ENCODE peak calls at places on chromosomes 6 and 20, in seven cellular contexts. One of them, this sample, is unnamed.

GRCh38 chr6:166307082-166307980 is 861 bp downstream of the PRR18 start:
- DNase-seq in posterior cingulate gyrus: no peak
- DNase-seq in aorta: no peak
- DNase-seq in mucosa of gallbladder: no peak
- DNase-seq in NCI-H1092 treated with DMSO at 0.1 percent for 48 hours: peak
- DNase-seq in stimulated activated CD4-positive, alpha-beta T cell treated with anti-CD3 and anti-CD28 coated beads, Interleukin-15, amount 100 ng/mL, for 24 hours: peak
- DNase-seq in H54: no peak
- DNase-seq in this sample: peak

GRCh38 chr6:89035252-89036106 is 45.1 kb upstream of the PNRC1 start:
- DNase-seq in posterior cingulate gyrus: peak
- DNase-seq in aorta: peak
- DNase-seq in mucosa of gallbladder: peak
- DNase-seq in NCI-H1092 treated with DMSO at 0.1 percent for 48 hours: no peak
- DNase-seq in stimulated activated CD4-positive, alpha-beta T cell treated with anti-CD3 and anti-CD28 coated beads, Interleukin-15, amount 100 ng/mL, for 24 hours: no peak
- DNase-seq in H54: peak
- DNase-seq in this sample: peak

GRCh38 chr20:57282691-57283361 is 16.4 kb upstream of the BMP7 start:
- DNase-seq in posterior cingulate gyrus: no peak
- DNase-seq in aorta: no peak
- DNase-seq in mucosa of gallbladder: no peak
- DNase-seq in NCI-H1092 treated with DMSO at 0.1 percent for 48 hours: no peak
- DNase-seq in stimulated activated CD4-positive, alpha-beta T cell treated with anti-CD3 and anti-CD28 coated beads, Interleukin-15, amount 100 ng/mL, for 24 hours: no peak
- DNase-seq in H54: no peak
- DNase-seq in this sample: no peak

GRCh38 chr6:67535946-67536345 is 1099.1 kb upstream of the ADGRB3 start:
- DNase-seq in posterior cingulate gyrus: no peak
- DNase-seq in aorta: no peak
- DNase-seq in mucosa of gallbladder: no peak
- DNase-seq in NCI-H1092 treated with DMSO at 0.1 percent for 48 hours: no peak
- DNase-seq in stimulated activated CD4-positive, alpha-beta T cell treated with anti-CD3 and anti-CD28 coated beads, Interleukin-15, amount 100 ng/mL, for 24 hours: no peak
- DNase-seq in H54: no peak
- DNase-seq in this sample: no peak

GRCh38 chr6:37137201-37137880 is 32.6 kb upstream of the PIM1 start:
- DNase-seq in posterior cingulate gyrus: no peak
- DNase-seq in aorta: no peak
- DNase-seq in mucosa of gallbladder: peak
- DNase-seq in NCI-H1092 treated with DMSO at 0.1 percent for 48 hours: no peak
- DNase-seq in stimulated activated CD4-positive, alpha-beta T cell treated with anti-CD3 and anti-CD28 coated beads, Interleukin-15, amount 100 ng/mL, for 24 hours: peak
- DNase-seq in H54: peak
- DNase-seq in this sample: peak

GRCh38 chr6:42689371-42689770 is 33.0 kb downstream of the PRPH2 start:
- DNase-seq in posterior cingulate gyrus: no peak
- DNase-seq in aorta: no peak
- DNase-seq in mucosa of gallbladder: no peak
- DNase-seq in NCI-H1092 treated with DMSO at 0.1 percent for 48 hours: no peak
- DNase-seq in stimulated activated CD4-positive, alpha-beta T cell treated with anti-CD3 and anti-CD28 coated beads, Interleukin-15, amount 100 ng/mL, for 24 hours: no peak
- DNase-seq in H54: no peak
- DNase-seq in this sample: no peak

GRCh38 chr20:51763965-51764602 is 4.1 kb downstream of the ATP9A start:
- DNase-seq in posterior cingulate gyrus: no peak
- DNase-seq in aorta: no peak
- DNase-seq in mucosa of gallbladder: no peak
- DNase-seq in NCI-H1092 treated with DMSO at 0.1 percent for 48 hours: no peak
- DNase-seq in stimulated activated CD4-positive, alpha-beta T cell treated with anti-CD3 and anti-CD28 coated beads, Interleukin-15, amount 100 ng/mL, for 24 hours: no peak
- DNase-seq in H54: no peak
- DNase-seq in this sample: no peak

GRCh38 chr20:17636523-17637412 is 45.3 kb downstream of the RRBP1 start:
- DNase-seq in posterior cingulate gyrus: peak
- DNase-seq in aorta: no peak
- DNase-seq in mucosa of gallbladder: no peak
- DNase-seq in NCI-H1092 treated with DMSO at 0.1 percent for 48 hours: peak
- DNase-seq in stimulated activated CD4-positive, alpha-beta T cell treated with anti-CD3 and anti-CD28 coated beads, Interleukin-15, amount 100 ng/mL, for 24 hours: no peak
- DNase-seq in H54: no peak
- DNase-seq in this sample: no peak